ENCODE peak calls at places on chromosome 5, in nine cellular contexts. G is mammary epithelial cell, Z is neural progenitor cell, Q is K562, W is fibroblast of lung, S is H1, L is keratinocyte, Y is IMR-90, E is GM23248. O is an unnamed sample.

GRCh38 chr5:60687927-60688720 is 11.8 kb downstream of the DEPDC1B start:
- DNase-seq in G (peak), Z (peak), Q (no peak), W (peak), S (no peak), L (no peak), Y (peak), E (peak), O (peak)

GRCh38 chr5:156783092-156783491 is 67.0 kb upstream of the PPP1R2B start:
- DNase-seq in G (no peak), Z (no peak), Q (no peak), W (no peak), S (no peak), L (no peak), Y (no peak), E (no peak), O (no peak)

GRCh38 chr5:151691706-151692105 is 5.0 kb upstream of the SPARC start:
- DNase-seq in G (no peak), Z (no peak), Q (no peak), W (peak), S (no peak), L (no peak), Y (no peak), E (peak), O (no peak)

GRCh38 chr5:170648546-170648945 is 135.0 kb upstream of the GABRP start:
- DNase-seq in G (peak), Z (no peak), Q (no peak), W (no peak), S (no peak), L (no peak), Y (peak), E (peak), O (peak)

GRCh38 chr5:133195250-133195649 is 143.4 kb downstream of the HSPA4 start:
- DNase-seq in G (no peak), Z (no peak), Q (no peak), W (no peak), S (no peak), L (no peak), Y (no peak), E (no peak), O (peak)

GRCh38 chr5:14267166-14267838 is 124.2 kb downstream of the TRIO start:
- DNase-seq in G (no peak), Z (no peak), Q (peak), W (peak), S (no peak), L (no peak), Y (no peak), E (no peak), O (peak)

GRCh38 chr5:52521236-52521635 is 266.5 kb upstream of the ITGA1 start:
- DNase-seq in G (no peak), Z (no peak), Q (no peak), W (no peak), S (no peak), L (no peak), Y (no peak), E (no peak), O (no peak)

GRCh38 chr5:161544350-161544765 is 2.2 kb downstream of the GABRB2 start:
- DNase-seq in G (peak), Z (peak), Q (peak), W (peak), S (no peak), L (peak), Y (peak), E (peak), O (peak)

GRCh38 chr5:34576849-34577248 is 79.3 kb upstream of the RAI14 start:
- DNase-seq in G (no peak), Z (no peak), Q (no peak), W (peak), S (no peak), L (no peak), Y (no peak), E (no peak), O (no peak)

GRCh38 chr5:61816146-61816545 is 484.1 kb downstream of the ZSWIM6 start:
- DNase-seq in G (no peak), Z (no peak), Q (no peak), W (no peak), S (no peak), L (no peak), Y (no peak), E (no peak), O (no peak)
- H3K9ac ChIP-seq in G (no peak), Z (no peak), Q (no peak), W (no peak), S (no peak), L (no peak), Y (no peak), E (no peak), O (no peak)

GRCh38 chr5:81183811-81184748 is 49.0 kb upstream of the CKMT2 start:
- DNase-seq in G (no peak), Z (no peak), Q (no peak), W (no peak), S (no peak), L (no peak), Y (no peak), E (no peak), O (no peak)

GRCh38 chr5:81182396-81183390 is 50.4 kb upstream of the CKMT2 start:
- DNase-seq in G (peak), Z (no peak), Q (no peak), W (no peak), S (no peak), L (no peak), Y (no peak), E (no peak), O (no peak)

GRCh38 chr5:81187885-81188284 is 45.2 kb upstream of the CKMT2 start:
- DNase-seq in G (no peak), Z (no peak), Q (no peak), W (no peak), S (no peak), L (no peak), Y (no peak), E (no peak), O (no peak)

GRCh38 chr5:81181576-81182316 is 51.4 kb upstream of the CKMT2 start:
- DNase-seq in G (no peak), Z (peak), Q (no peak), W (no peak), S (no peak), L (no peak), Y (no peak), E (no peak), O (no peak)

GRCh38 chr5:81184749-81185110 is 48.4 kb upstream of the CKMT2 start:
- DNase-seq in G (no peak), Z (no peak), Q (no peak), W (no peak), S (no peak), L (no peak), Y (no peak), E (no peak), O (no peak)
- H3K9ac ChIP-seq in G (no peak), Z (no peak), Q (no peak), W (no peak), S (no peak), L (no peak), Y (no peak), E (no peak), O (no peak)

GRCh38 chr5:172859966-172860365 is 25.9 kb downstream of the ERGIC1 start:
- DNase-seq in G (peak), Z (no peak), Q (no peak), W (no peak), S (no peak), L (no peak), Y (no peak), E (no peak), O (no peak)

GRCh38 chr5:172862165-172862801 is 28.2 kb downstream of the ERGIC1 start:
- DNase-seq in G (no peak), Z (no peak), Q (no peak), W (peak), S (no peak), L (no peak), Y (peak), E (no peak), O (no peak)

GRCh38 chr5:172860520-172861443 is 26.7 kb downstream of the ERGIC1 start:
- DNase-seq in G (peak), Z (no peak), Q (no peak), W (peak), S (no peak), L (peak), Y (peak), E (peak), O (no peak)

GRCh38 chr5:172858990-172859811 is 25.1 kb downstream of the ERGIC1 start:
- DNase-seq in G (no peak), Z (no peak), Q (no peak), W (peak), S (no peak), L (no peak), Y (peak), E (peak), O (no peak)

DNA sequence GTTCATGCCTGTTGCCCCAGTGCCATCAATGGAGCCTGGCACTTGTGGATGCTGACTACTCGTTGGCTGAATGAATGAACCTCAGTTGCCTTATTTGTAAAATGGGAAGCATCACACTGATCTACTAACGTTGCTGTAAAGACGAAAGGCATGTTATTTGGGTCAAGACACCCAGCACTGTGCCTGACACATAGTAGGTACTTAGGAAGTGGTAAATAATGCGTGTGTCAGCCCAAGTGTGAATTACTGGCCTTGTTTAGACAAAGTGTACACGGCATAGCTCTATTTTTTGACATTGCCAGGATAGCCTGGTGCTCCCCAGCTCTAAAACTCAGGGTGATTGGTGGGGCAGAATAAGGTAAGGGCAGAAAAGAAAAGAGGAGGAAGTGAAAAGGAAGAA is 27.4 kb downstream of the ERGIC1 start:
- DNase-seq in G (no peak), Z (no peak), Q (no peak), W (no peak), S (no peak), L (no peak), Y (no peak), E (no peak), O (no peak)
- H3K9ac ChIP-seq in G (no peak), Z (no peak), Q (no peak), W (peak), S (no peak), L (no peak), Y (no peak), E (peak), O (no peak)

DNA sequence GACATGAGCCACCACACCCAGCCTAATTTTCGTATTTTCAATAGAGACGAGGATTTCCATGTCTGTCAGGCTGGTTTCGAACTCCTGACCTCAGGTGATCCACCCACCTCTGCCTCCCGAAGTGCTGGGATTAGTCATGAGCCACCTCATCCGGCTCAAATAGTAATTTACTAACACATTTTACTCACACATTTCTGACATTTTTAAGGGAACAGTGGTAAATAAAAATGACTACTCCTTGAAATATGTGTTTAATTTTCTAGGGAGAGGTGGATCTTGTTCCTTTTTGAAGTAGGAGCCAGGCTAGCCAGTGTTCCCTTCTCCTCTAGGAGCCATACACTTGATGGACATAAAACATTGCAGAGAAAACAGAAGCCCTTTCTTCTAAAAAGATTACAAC is 55.2 kb upstream of the ERBIN start:
- DNase-seq in G (peak), Z (no peak), Q (no peak), W (peak), S (no peak), L (no peak), Y (peak), E (peak), O (no peak)
- H3K9ac ChIP-seq in G (no peak), Z (no peak), Q (no peak), W (no peak), S (no peak), L (no peak), Y (no peak), E (no peak), O (no peak)

GRCh38 chr5:172833372-172833690 is 720 bp upstream of the ERGIC1 start:
- DNase-seq in G (no peak), Z (no peak), Q (no peak), W (no peak), S (no peak), L (no peak), Y (no peak), E (no peak), O (no peak)

GRCh38 chr5:172828911-172829431 is 5.1 kb upstream of the ERGIC1 start:
- DNase-seq in G (no peak), Z (no peak), Q (no peak), W (peak), S (no peak), L (no peak), Y (peak), E (peak), O (peak)

GRCh38 chr5:172832383-172833315 is 1.4 kb upstream of the ERGIC1 start:
- DNase-seq in G (no peak), Z (no peak), Q (no peak), W (no peak), S (no peak), L (no peak), Y (no peak), E (peak), O (no peak)

GRCh38 chr5:172830275-172830799 is 3.7 kb upstream of the ERGIC1 start:
- DNase-seq in G (no peak), Z (no peak), Q (no peak), W (no peak), S (no peak), L (no peak), Y (no peak), E (no peak), O (no peak)

DNA sequence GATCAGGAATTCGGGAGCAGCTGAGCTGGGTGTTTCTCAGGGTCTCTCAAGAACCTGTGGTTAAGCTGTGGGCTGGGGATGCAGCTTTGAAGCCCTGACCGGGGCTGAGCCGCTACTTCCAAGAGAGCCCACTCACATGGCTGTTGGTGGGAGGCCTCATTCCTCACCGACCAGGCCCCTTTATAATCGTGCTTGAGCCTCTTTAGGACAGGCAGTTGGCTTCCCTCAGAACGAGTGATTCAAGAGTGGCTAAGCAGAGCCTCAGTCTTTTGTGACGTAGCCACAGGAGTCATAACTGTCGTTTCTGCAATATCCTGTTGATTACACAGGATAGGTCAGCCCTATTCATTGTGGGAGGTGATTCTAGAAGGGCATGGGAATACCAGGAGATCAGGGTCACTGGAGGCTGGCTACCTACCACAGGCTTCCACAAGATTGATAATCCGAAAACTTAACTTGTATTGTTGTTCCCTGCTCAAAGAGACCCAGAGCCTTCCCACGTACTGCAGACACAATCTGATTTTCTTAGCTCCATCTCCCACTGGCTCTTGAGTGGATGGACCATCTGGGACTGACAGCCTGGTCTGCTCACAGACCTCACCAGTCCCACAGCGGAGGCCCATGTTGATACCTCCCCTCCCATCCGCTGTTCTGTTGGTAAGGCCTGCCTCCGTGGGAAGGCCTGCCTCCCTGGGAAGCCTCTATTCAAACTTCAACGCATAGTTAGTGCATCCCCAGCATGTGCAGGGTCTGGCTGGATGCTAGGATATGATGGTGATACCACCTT is 3.0 kb upstream of the ERGIC1 start:
- DNase-seq in G (peak), Z (no peak), Q (no peak), W (peak), S (no peak), L (no peak), Y (peak), E (peak), O (no peak)
- H3K9ac ChIP-seq in G (no peak), Z (no peak), Q (no peak), W (peak), S (no peak), L (no peak), Y (peak), E (peak), O (no peak)